ENCODE peak calls at places on chromosomes 3 and 15, in six cellular contexts. K is lower lobe of right lung, E is MM.1S, H is left ventricle myocardium inferior, R is tibial nerve, P is psoas muscle. T is an unnamed sample.

GRCh38 chr3:61964566-61964965 is 403.2 kb downstream of the PTPRG start:
- DNase-seq in H (no peak), K (no peak), E (no peak), R (no peak), P (no peak), T (no peak)

GRCh38 chr3:188950832-188951489 is 220.8 kb upstream of the TPRG1 start:
- DNase-seq in E (no peak), H (peak; percentile 61), K (peak; percentile 75), R (peak; percentile 60), P (peak; percentile 60), T (no peak)

GRCh38 chr3:188174309-188175044 is 20.5 kb downstream of the LPP start:
- DNase-seq in R (no peak), K (no peak), H (no peak), E (no peak), P (no peak), T (no peak)

GRCh38 chr3:195568630-195569029 is 15.1 kb downstream of the APOD start:
- DNase-seq in E (no peak), R (no peak), K (no peak), H (no peak), P (no peak), T (no peak)

GRCh38 chr3:170749765-170750477 is 120.1 kb downstream of the RPL22L1 start:
- DNase-seq in E (no peak), R (no peak), H (no peak), K (no peak), P (no peak), T (no peak)

GRCh38 chr3:124565013-124565412 is 165.2 kb upstream of the UMPS start:
- DNase-seq in P (peak; percentile 50), K (peak; percentile 58), H (peak; percentile 57), E (peak; percentile 60), R (peak; percentile 37), T (no peak)

GRCh38 chr3:58383904-58384303 is 49.7 kb downstream of the PDHB start:
- DNase-seq in K (no peak), E (no peak), H (no peak), R (no peak), P (peak; percentile 29), T (no peak)

GRCh38 chr3:77906102-77906709 is 866.3 kb downstream of the ROBO2 start:
- DNase-seq in E (no peak), R (no peak), H (no peak), P (no peak), K (no peak), T (no peak)

GRCh38 chr3:143627336-143627735 is 220.9 kb downstream of the SLC9A9 start:
- DNase-seq in E (no peak), P (no peak), H (no peak), R (no peak), K (no peak), T (no peak)

GRCh38 chr3:72727207-72727606 is 121.0 kb downstream of the SHQ1 start:
- DNase-seq in K (no peak), R (no peak), P (no peak), H (no peak), E (no peak), T (no peak)

GRCh38 chr3:180600473-180600872 is 1.5 kb upstream of the TTC14 start:
- DNase-seq in R (no peak), E (no peak), P (no peak), K (no peak), H (no peak), T (no peak)

GRCh38 chr3:101902041-101902440 is 52.7 kb downstream of the NFKBIZ start:
- DNase-seq in E (no peak), K (no peak), P (no peak), H (no peak), R (no peak), T (no peak)

GRCh38 chr3:126040386-126040785 is 43.5 kb downstream of the SLC41A3 start:
- DNase-seq in H (no peak), R (no peak), E (no peak), P (no peak), K (no peak), T (no peak)

GRCh38 chr15:61216519-61216918 is 12.6 kb downstream of the RORA start:
- DNase-seq in K (no peak), E (no peak), H (no peak), P (no peak), R (no peak), T (no peak)

GRCh38 chr15:98785796-98786581 is 137.7 kb downstream of the IGF1R start:
- DNase-seq in P (no peak), R (no peak), K (no peak), H (no peak), E (no peak), T (no peak)

GRCh38 chr3:192434186-192434585 is 293.2 kb downstream of the FGF12 start:
- DNase-seq in E (no peak), H (no peak), P (no peak), K (no peak), R (no peak), T (no peak)

GRCh38 chr15:66621491-66622467 is 56.0 kb upstream of the LCTL start:
- DNase-seq in P (no peak), R (no peak), E (no peak), K (peak; percentile 47), H (no peak), T (no peak)

GRCh38 chr3:17111556-17111955 is 226.8 kb downstream of the PLCL2 start:
- DNase-seq in R (no peak), H (no peak), E (no peak), P (no peak), K (no peak), T (no peak)

GRCh38 chr15:60660290-60661051 is 181.5 kb upstream of the ICE2 start:
- DNase-seq in R (no peak), H (no peak), E (peak; percentile 64), K (no peak), P (no peak), T (no peak)

GRCh38 chr3:47113669-47114365 is 50.1 kb downstream of the SETD2 start:
- DNase-seq in R (no peak), P (no peak), H (no peak), E (no peak), K (no peak), T (no peak)

GRCh38 chr15:40436116-40436891 is 4.4 kb upstream of the BAHD1 start:
- DNase-seq in P (no peak), K (no peak), R (no peak), H (no peak), E (no peak), T (no peak)

DNA sequence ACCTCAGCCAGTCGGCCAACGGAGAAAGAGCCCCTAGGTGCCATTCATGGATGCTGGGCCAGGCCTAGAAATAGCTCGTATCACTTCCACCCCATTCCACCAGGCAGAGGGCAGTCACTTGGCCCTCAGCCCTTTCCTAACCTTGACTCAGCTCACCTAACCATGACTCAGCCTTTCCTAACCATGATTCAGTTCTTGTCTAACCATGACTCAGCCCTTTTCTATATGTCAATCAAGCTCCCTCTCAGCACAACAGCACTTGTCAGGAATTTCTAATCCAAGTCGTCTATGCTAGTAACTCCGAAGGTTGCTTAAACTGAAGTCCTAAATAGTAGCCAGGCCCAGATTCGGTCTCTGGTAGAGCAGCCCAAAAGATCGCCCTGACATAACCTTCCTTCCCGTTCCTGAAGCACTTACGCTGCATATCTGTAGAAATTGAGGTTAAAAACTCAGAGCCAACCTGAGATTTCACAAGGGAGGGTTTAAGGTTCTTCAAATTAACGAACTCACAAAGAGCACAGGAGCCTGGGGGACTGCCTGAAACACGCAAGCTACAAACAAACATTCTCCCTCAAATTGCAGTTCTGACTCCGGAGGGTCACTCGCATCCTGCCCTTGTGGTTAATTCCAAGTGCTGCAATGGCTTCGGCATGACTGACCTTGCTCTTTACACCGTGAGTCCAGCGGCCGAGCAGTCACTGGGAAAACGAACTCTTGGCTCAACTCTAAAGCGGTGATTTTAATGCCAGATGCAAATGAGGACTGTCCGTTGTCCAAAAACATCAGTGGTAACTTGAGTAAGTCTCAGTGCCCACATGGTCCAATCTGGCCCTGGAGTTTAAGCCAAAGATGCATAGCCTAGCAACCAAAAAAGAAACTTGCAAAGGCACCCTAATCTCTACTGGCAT is 99.9 kb downstream of the ADAMTS17 start:
- DNase-seq in K (no peak), E (no peak), R (peak; percentile 24), P (peak; percentile 41), H (no peak), T (no peak)
- H3K9me3 ChIP-seq in K (no peaks in the 10 kb centered on the region), E (no peaks in the 10 kb centered on the region), R (no peaks in the 10 kb centered on the region), P (no peaks in the 10 kb centered on the region), H (no peaks in the 10 kb centered on the region), T (no peaks in the 10 kb centered on the region)

DNA sequence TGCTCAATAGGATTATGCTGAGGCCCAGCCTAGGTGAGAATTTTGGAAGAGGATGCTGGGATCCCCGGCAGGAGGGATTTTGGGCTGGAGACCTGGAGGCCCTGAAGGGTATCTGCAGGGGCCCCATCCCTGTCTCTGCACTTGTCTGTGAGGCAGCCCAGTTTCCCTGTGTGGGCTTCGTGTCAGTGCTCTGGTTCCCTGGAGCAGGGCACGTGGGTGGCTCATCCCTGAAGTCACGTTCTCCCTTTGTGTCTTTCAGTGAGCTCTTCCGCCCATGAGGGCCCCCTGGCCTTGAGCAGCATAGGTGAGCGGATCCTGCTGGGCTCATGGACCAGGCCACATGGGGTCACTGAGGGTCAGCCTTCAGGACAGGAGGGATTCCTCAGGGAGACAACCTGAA is 217.9 kb downstream of the SNRPN start:
- DNase-seq in E (no peak), P (no peak), H (no peak), R (no peak), K (peak; percentile 19), T (no peak)
- H3K9me3 ChIP-seq in E (no peaks in the 10 kb centered on the region), P (peaks cover 17% of the 10 kb centered on the region), H (peaks cover 81% of the 10 kb centered on the region), R (peaks cover 15% of the 10 kb centered on the region), K (peaks cover 48% of the 10 kb centered on the region), T (no peaks in the 10 kb centered on the region)

GRCh38 chr15:86558678-86559077 is 479.0 kb downstream of the AGBL1 start:
- DNase-seq in H (no peak), P (no peak), K (no peak), R (no peak), E (no peak), T (no peak)

GRCh38 chr15:86558252-86558651 is 478.6 kb downstream of the AGBL1 start:
- DNase-seq in R (no peak), P (no peak), H (no peak), K (no peak), E (no peak), T (no peak)

GRCh38 chr15:86553116-86553515 is 473.4 kb downstream of the AGBL1 start:
- DNase-seq in P (no peak), H (no peak), E (no peak), K (no peak), R (no peak), T (no peak)

GRCh38 chr15:86555939-86556725 is 476.5 kb downstream of the AGBL1 start:
- DNase-seq in R (no peak), E (no peak), H (no peak), K (no peak), P (no peak), T (no peak)

DNA sequence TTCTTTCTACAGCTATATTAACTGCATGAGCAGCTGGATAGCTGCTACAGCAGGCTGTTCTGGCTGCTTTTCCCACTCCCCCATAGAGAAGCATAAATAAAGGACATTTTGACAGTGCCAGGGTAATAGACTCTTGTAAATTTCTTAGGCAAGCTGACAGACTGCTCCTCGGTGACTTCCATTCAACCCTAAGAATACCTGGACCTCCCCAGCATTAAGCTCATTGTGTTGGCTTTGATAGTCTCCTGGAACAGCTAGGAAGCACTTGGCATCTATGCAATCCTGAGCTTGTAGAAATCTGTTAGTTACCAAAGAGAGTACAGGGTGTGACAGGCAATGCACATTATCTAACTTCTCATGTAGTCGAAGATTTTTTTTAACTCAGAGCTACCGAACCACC is 475.4 kb downstream of the AGBL1 start:
- DNase-seq in K (no peak), P (no peak), H (no peak), E (no peak), R (no peak), T (no peak)
- H3K9me3 ChIP-seq in K (no peaks in the 10 kb centered on the region), P (no peaks in the 10 kb centered on the region), H (peaks cover 17% of the 10 kb centered on the region), E (no peaks in the 10 kb centered on the region), R (no peaks in the 10 kb centered on the region), T (no peaks in the 10 kb centered on the region)

GRCh38 chr3:44495636-44496415 is 18.4 kb upstream of the ZNF445 start:
- DNase-seq in E (no peak), H (no peak), P (no peak), R (no peak), K (no peak), T (no peak)

GRCh38 chr3:44492496-44492895 is 15.0 kb upstream of the ZNF445 start:
- DNase-seq in P (no peak), E (no peak), R (no peak), K (no peak), H (no peak), T (no peak)
- H3K9me3 ChIP-seq in P (peaks cover 8% of the 10 kb centered on the region), E (no peaks in the 10 kb centered on the region), R (peaks cover 18% of the 10 kb centered on the region), K (peaks cover 16% of the 10 kb centered on the region), H (peaks cover 84% of the 10 kb centered on the region), T (peaks cover 7% of the 10 kb centered on the region)